ENCODE peak calls at places on chromosomes 11 and 22, in seven cellular contexts. One of them, this sample, is unnamed.

GRCh38 chr22:33465554-33465953 is 407.4 kb upstream of the SYN3 start:
- DNase-seq in HepG2: no peak
- DNase-seq in HCT116: no peak
- DNase-seq in Panc1: no peak
- DNase-seq in SK-N-SH: no peak
- DNase-seq in H1: no peak
- DNase-seq in GM12878: no peak
- DNase-seq in this sample: no peak

GRCh38 chr11:73530109-73530508 is 67.8 kb downstream of the FAM168A start:
- DNase-seq in H1: peak; percentile 10
- DNase-seq in Panc1: no peak
- DNase-seq in HepG2: no peak
- DNase-seq in SK-N-SH: no peak
- DNase-seq in HCT116: no peak
- DNase-seq in GM12878: no peak
- DNase-seq in this sample: peak; percentile 43

GRCh38 chr11:112128483-112129121 is 35.3 kb downstream of the IL18 start:
- DNase-seq in GM12878: no peak
- DNase-seq in H1: no peak
- DNase-seq in HepG2: no peak
- DNase-seq in Panc1: no peak
- DNase-seq in HCT116: peak; percentile 87
- DNase-seq in SK-N-SH: peak; percentile 14
- DNase-seq in this sample: peak; percentile 14

GRCh38 chr22:36467946-36468345 is 13.5 kb downstream of the TXN2 start:
- DNase-seq in HepG2: no peak
- DNase-seq in SK-N-SH: no peak
- DNase-seq in HCT116: peak; percentile 58
- DNase-seq in GM12878: no peak
- DNase-seq in H1: no peak
- DNase-seq in Panc1: no peak
- DNase-seq in this sample: peak; percentile 80

GRCh38 chr11:78424334-78425270 is 7.0 kb upstream of the GAB2 start:
- DNase-seq in GM12878: peak; percentile 70
- DNase-seq in HCT116: no peak
- DNase-seq in Panc1: no peak
- DNase-seq in H1: no peak
- DNase-seq in HepG2: no peak
- DNase-seq in SK-N-SH: peak; percentile 59
- DNase-seq in this sample: no peak

GRCh38 chr11:115496892-115497291 is 7.3 kb downstream of the CADM1 start:
- DNase-seq in HepG2: peak; percentile 49
- DNase-seq in SK-N-SH: no peak
- DNase-seq in GM12878: no peak
- DNase-seq in HCT116: no peak
- DNase-seq in H1: no peak
- DNase-seq in Panc1: no peak
- DNase-seq in this sample: no peak

GRCh38 chr22:40289991-40290459 is 56.3 kb upstream of the ADSL start:
- DNase-seq in H1: no peak
- DNase-seq in SK-N-SH: no peak
- DNase-seq in Panc1: no peak
- DNase-seq in HepG2: no peak
- DNase-seq in HCT116: no peak
- DNase-seq in GM12878: peak; percentile 26
- DNase-seq in this sample: no peak

GRCh38 chr11:88508808-88509581 is 171.5 kb upstream of the CTSC start:
- DNase-seq in SK-N-SH: peak; percentile 36
- DNase-seq in HCT116: no peak
- DNase-seq in GM12878: no peak
- DNase-seq in H1: no peak
- DNase-seq in Panc1: no peak
- DNase-seq in HepG2: no peak
- DNase-seq in this sample: no peak

GRCh38 chr11:118211006-118211405 is 13.8 kb downstream of the JAML start:
- DNase-seq in HepG2: no peak
- DNase-seq in GM12878: no peak
- DNase-seq in H1: peak; percentile 29
- DNase-seq in SK-N-SH: no peak
- DNase-seq in HCT116: no peak
- DNase-seq in Panc1: no peak
- DNase-seq in this sample: no peak

GRCh38 chr11:94933225-94934130 is 39.9 kb downstream of the CWC15 start:
- DNase-seq in GM12878: no peak
- DNase-seq in HCT116: no peak
- DNase-seq in H1: no peak
- DNase-seq in Panc1: no peak
- DNase-seq in HepG2: no peak
- DNase-seq in SK-N-SH: peak; percentile 35
- DNase-seq in this sample: no peak

GRCh38 chr11:106276126-106276525 is 198.7 kb downstream of the AASDHPPT start:
- DNase-seq in SK-N-SH: no peak
- DNase-seq in Panc1: no peak
- DNase-seq in GM12878: no peak
- DNase-seq in HCT116: no peak
- DNase-seq in H1: no peak
- DNase-seq in HepG2: no peak
- DNase-seq in this sample: no peak

GRCh38 chr11:61345170-61345610 is 12.2 kb downstream of the TKFC start:
- DNase-seq in HepG2: no peak
- DNase-seq in SK-N-SH: peak; percentile 92
- DNase-seq in Panc1: no peak
- DNase-seq in HCT116: no peak
- DNase-seq in GM12878: no peak
- DNase-seq in H1: no peak
- DNase-seq in this sample: no peak

GRCh38 chr11:62500066-62501035 is 46.3 kb downstream of the AHNAK start:
- DNase-seq in H1: no peak
- DNase-seq in HepG2: no peak
- DNase-seq in GM12878: no peak
- DNase-seq in SK-N-SH: no peak
- DNase-seq in Panc1: no peak
- DNase-seq in HCT116: peak; percentile 88
- DNase-seq in this sample: peak; percentile 61

GRCh38 chr11:128323381-128323780 is 264.0 kb downstream of the ETS1 start:
- DNase-seq in H1: no peak
- DNase-seq in SK-N-SH: no peak
- DNase-seq in Panc1: no peak
- DNase-seq in HepG2: no peak
- DNase-seq in HCT116: no peak
- DNase-seq in GM12878: no peak
- DNase-seq in this sample: no peak

GRCh38 chr11:75305993-75306392 is 45.5 kb downstream of the ARRB1 start:
- DNase-seq in Panc1: no peak
- DNase-seq in SK-N-SH: no peak
- DNase-seq in GM12878: no peak
- DNase-seq in HepG2: no peak
- DNase-seq in H1: no peak
- DNase-seq in HCT116: no peak
- DNase-seq in this sample: no peak

GRCh38 chr22:19853058-19853878 is 1.4 kb downstream of the GNB1L start:
- DNase-seq in GM12878: no peak
- DNase-seq in HepG2: no peak
- DNase-seq in H1: no peak
- DNase-seq in HCT116: no peak
- DNase-seq in SK-N-SH: no peak
- DNase-seq in Panc1: no peak
- DNase-seq in this sample: peak; percentile 73

GRCh38 chr11:128678017-128678416 is 15.9 kb upstream of the FLI1 start:
- DNase-seq in SK-N-SH: no peak
- DNase-seq in HepG2: no peak
- DNase-seq in Panc1: no peak
- DNase-seq in HCT116: no peak
- DNase-seq in GM12878: no peak
- DNase-seq in H1: no peak
- DNase-seq in this sample: no peak

GRCh38 chr22:25736378-25737011 is 5.5 kb upstream of the MYO18B start:
- DNase-seq in Panc1: no peak
- DNase-seq in HepG2: no peak
- DNase-seq in SK-N-SH: no peak
- DNase-seq in GM12878: no peak
- DNase-seq in HCT116: no peak
- DNase-seq in H1: no peak
- DNase-seq in this sample: no peak

GRCh38 chr11:121274332-121274991 is 18.1 kb upstream of the SC5D start:
- DNase-seq in HepG2: no peak
- DNase-seq in SK-N-SH: no peak
- DNase-seq in HCT116: no peak
- DNase-seq in H1: no peak
- DNase-seq in Panc1: no peak
- DNase-seq in GM12878: no peak
- DNase-seq in this sample: no peak

GRCh38 chr22:30245985-30246901 is at the start of gene LIF:
- DNase-seq in GM12878: no peak
- DNase-seq in H1: no peak
- DNase-seq in SK-N-SH: peak; percentile 83
- DNase-seq in HCT116: no peak
- DNase-seq in Panc1: no peak
- DNase-seq in HepG2: no peak
- DNase-seq in this sample: peak; percentile 60

GRCh38 chr11:65743928-65744698 is 23.5 kb upstream of the RNASEH2C start:
- DNase-seq in HCT116: peak; percentile 62
- DNase-seq in GM12878: no peak
- DNase-seq in H1: peak; percentile 50
- DNase-seq in HepG2: peak; percentile 82
- DNase-seq in Panc1: no peak
- DNase-seq in SK-N-SH: peak; percentile 73
- DNase-seq in this sample: peak; percentile 60

GRCh38 chr22:23896166-23896522 is 2.0 kb downstream of the MIF start:
- DNase-seq in SK-N-SH: no peak
- DNase-seq in HCT116: no peak
- DNase-seq in HepG2: no peak
- DNase-seq in GM12878: no peak
- DNase-seq in H1: no peak
- DNase-seq in Panc1: no peak
- DNase-seq in this sample: no peak

GRCh38 chr11:33534575-33534974 is 166.1 kb downstream of the C11orf91 start:
- DNase-seq in GM12878: no peak
- DNase-seq in HepG2: no peak
- DNase-seq in HCT116: no peak
- DNase-seq in H1: no peak
- DNase-seq in SK-N-SH: no peak
- DNase-seq in Panc1: no peak
- DNase-seq in this sample: no peak

GRCh38 chr11:441418-442274 is at the start of gene ANO9:
- DNase-seq in HCT116: no peak
- DNase-seq in SK-N-SH: peak; percentile 68
- DNase-seq in HepG2: peak; percentile 39
- DNase-seq in Panc1: no peak
- DNase-seq in GM12878: no peak
- DNase-seq in H1: no peak
- DNase-seq in this sample: peak; percentile 79

GRCh38 chr11:42296910-42297309 is 837.5 kb upstream of the LRRC4C start:
- DNase-seq in SK-N-SH: no peak
- DNase-seq in GM12878: no peak
- DNase-seq in HepG2: no peak
- DNase-seq in Panc1: no peak
- DNase-seq in HCT116: no peak
- DNase-seq in H1: no peak
- DNase-seq in this sample: no peak
- TF ChIP-seq SIN3A in SK-N-SH: no peak
- TF ChIP-seq SIN3A in GM12878: no peak
- TF ChIP-seq SIN3A in HepG2: no peak
- TF ChIP-seq SIN3A in Panc1: no peak
- TF ChIP-seq SIN3A in HCT116: no peak
- TF ChIP-seq SIN3A in H1: no peak
- TF ChIP-seq SIN3A in this sample: no peak

GRCh38 chr11:47375020-47375419 is 3.3 kb downstream of the SPI1 start:
- DNase-seq in Panc1: no peak
- DNase-seq in HepG2: no peak
- DNase-seq in GM12878: no peak
- DNase-seq in H1: no peak
- DNase-seq in SK-N-SH: no peak
- DNase-seq in HCT116: no peak
- DNase-seq in this sample: no peak
- TF ChIP-seq SIN3A in Panc1: no peak
- TF ChIP-seq SIN3A in HepG2: no peak
- TF ChIP-seq SIN3A in GM12878: no peak
- TF ChIP-seq SIN3A in H1: no peak
- TF ChIP-seq SIN3A in SK-N-SH: no peak
- TF ChIP-seq SIN3A in HCT116: no peak
- TF ChIP-seq SIN3A in this sample: no peak

DNA sequence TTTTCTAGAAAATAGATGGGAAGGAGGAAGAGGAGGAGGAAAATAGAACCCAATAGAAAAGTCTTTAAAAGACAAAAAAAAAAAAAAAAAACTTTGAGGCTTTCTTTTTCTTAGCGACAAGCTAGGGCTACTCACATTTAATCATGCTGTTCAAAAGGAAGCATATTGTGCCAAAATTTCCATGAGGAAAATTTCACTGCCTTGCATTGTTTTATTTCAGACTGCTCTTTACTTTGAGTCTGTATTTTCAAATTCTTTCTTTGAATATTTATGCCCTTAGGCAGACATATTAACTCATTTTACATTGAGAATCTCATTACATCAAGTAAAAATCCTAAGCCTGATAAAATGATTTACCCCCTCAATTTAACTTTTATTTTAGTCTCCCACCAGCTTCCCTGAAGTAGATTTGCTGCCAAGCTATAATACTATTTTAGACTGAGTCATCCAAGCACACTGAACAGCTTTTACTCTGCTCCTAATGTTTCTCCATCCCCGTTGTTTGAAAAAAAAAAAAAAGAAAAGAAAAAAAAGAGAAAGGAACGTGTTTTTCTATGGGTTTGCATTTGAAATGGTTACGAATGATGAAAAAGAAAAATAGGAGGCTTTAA is 189.3 kb upstream of the MTMR2 start:
- DNase-seq in SK-N-SH: no peak
- DNase-seq in GM12878: no peak
- DNase-seq in H1: no peak
- DNase-seq in HepG2: no peak
- DNase-seq in Panc1: no peak
- DNase-seq in HCT116: no peak
- DNase-seq in this sample: no peak
- TF ChIP-seq SIN3A in SK-N-SH: no peak
- TF ChIP-seq SIN3A in GM12878: no peak
- TF ChIP-seq SIN3A in H1: no peak
- TF ChIP-seq SIN3A in HepG2: no peak
- TF ChIP-seq SIN3A in Panc1: no peak
- TF ChIP-seq SIN3A in HCT116: no peak
- TF ChIP-seq SIN3A in this sample: no peak

DNA sequence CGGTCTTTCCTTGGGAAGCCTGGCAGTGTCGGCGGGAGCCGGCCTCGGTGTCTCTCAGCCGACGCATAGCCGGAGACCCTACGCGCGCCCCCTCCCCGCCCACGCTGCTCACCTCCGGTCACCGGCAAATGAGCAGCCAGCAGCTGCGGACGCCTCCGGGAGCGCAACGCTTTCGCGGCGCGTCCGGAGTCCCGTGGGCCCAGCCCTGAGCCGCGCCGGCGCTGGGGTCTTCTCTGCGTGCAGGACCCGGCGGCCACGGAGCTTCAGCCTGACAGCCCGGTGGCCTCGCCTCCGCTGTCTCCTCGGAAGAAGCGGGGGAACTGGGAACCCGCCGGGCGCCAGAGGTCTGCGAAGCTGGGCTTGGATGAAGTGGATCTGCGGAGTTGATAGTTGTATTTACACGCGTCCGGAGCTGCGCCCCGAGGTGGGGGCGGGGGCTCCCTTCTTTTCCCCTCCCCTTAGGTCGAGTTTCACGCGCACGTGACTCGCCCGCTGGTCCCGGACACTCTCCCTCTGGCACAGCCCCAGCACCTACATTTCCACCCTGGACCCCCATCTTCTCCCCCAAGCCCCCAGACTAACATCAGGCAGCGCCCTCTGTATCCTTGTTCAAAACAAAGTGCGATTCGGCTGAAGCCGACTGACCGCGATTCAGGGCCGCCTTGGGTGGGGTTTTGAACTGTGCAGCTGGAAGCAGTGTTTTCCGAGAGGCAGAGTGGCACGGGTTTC is at the start of gene SLC43A1:
- DNase-seq in GM12878: no peak
- DNase-seq in H1: no peak
- DNase-seq in HepG2: peak; percentile 46
- DNase-seq in Panc1: no peak
- DNase-seq in HCT116: no peak
- DNase-seq in SK-N-SH: peak; percentile 74
- DNase-seq in this sample: peak; percentile 81
- TF ChIP-seq SIN3A in GM12878: peak; percentile 65
- TF ChIP-seq SIN3A in H1: peak; percentile 81
- TF ChIP-seq SIN3A in HepG2: peak; percentile 49
- TF ChIP-seq SIN3A in Panc1: no peak
- TF ChIP-seq SIN3A in HCT116: no peak
- TF ChIP-seq SIN3A in SK-N-SH: no peak
- TF ChIP-seq SIN3A in this sample: no peak